ENCODE peak calls at places on chromosomes 1 and 21, in five cellular contexts. One of them, this sample, is unnamed. For H3K9me3, the result is how much of the 10 kb centered on the place peaks cover.

GRCh38 chr1:177163844-177164379 is 600 bp downstream of the ASTN1 start:
- DNase-seq in psoas muscle: no peak
- DNase-seq in A549: no peak
- DNase-seq in heart left ventricle: no peak
- DNase-seq in Peyer's patch: no peak
- DNase-seq in this sample: no peak

GRCh38 chr1:45205910-45206721 is at the start of gene ZSWIM5:
- DNase-seq in psoas muscle: peak
- DNase-seq in A549: peak
- DNase-seq in heart left ventricle: peak
- DNase-seq in Peyer's patch: peak
- DNase-seq in this sample: peak

GRCh38 chr1:9300623-9301022 is 7.9 kb downstream of the SPSB1 start:
- DNase-seq in psoas muscle: peak
- DNase-seq in A549: no peak
- DNase-seq in heart left ventricle: no peak
- DNase-seq in Peyer's patch: no peak
- DNase-seq in this sample: no peak

GRCh38 chr1:26164036-26164927 is 4.5 kb downstream of the C1orf232 start:
- DNase-seq in psoas muscle: peak
- DNase-seq in A549: peak
- DNase-seq in heart left ventricle: peak
- DNase-seq in Peyer's patch: no peak
- DNase-seq in this sample: peak

GRCh38 chr1:229111703-229112319 is 159.1 kb upstream of the RAB4A start:
- DNase-seq in psoas muscle: no peak
- DNase-seq in A549: no peak
- DNase-seq in heart left ventricle: no peak
- DNase-seq in Peyer's patch: no peak
- DNase-seq in this sample: no peak

GRCh38 chr1:107061886-107062285 is 5.4 kb downstream of the PRMT6 start:
- DNase-seq in psoas muscle: no peak
- DNase-seq in A549: no peak
- DNase-seq in heart left ventricle: no peak
- DNase-seq in Peyer's patch: no peak
- DNase-seq in this sample: no peak

GRCh38 chr1:212450331-212450881 is 17.7 kb downstream of the NENF start:
- DNase-seq in psoas muscle: peak
- DNase-seq in A549: no peak
- DNase-seq in heart left ventricle: peak
- DNase-seq in Peyer's patch: no peak
- DNase-seq in this sample: no peak

GRCh38 chr1:234515411-234515810 is 36.4 kb upstream of the TARBP1 start:
- DNase-seq in psoas muscle: no peak
- DNase-seq in A549: peak
- DNase-seq in heart left ventricle: no peak
- DNase-seq in Peyer's patch: no peak
- DNase-seq in this sample: no peak

GRCh38 chr1:1687846-1688245 is 4.7 kb downstream of the SLC35E2B start:
- DNase-seq in psoas muscle: peak
- DNase-seq in A549: no peak
- DNase-seq in heart left ventricle: peak
- DNase-seq in Peyer's patch: no peak
- DNase-seq in this sample: no peak

DNA sequence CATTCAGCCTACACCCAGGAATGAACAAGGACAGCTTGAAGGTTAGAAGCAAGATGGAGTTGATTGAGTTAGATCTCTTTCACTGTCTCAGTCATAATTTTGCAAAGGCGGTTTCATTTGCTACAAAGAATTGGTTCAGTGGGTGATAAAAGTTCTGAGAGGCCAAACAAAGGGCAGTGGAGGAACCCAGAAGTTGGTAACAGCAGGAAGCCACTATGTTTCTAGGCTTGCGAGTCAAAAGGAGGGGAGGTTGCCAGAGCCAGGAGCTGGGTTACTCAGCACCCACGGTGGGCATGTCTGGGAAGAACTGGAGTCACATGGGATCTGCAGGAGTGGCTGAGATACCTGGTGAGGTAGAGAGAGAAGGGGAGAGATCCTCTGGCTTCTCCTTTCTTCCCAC is 64.2 kb upstream of the MRPS6 start:
- DNase-seq in psoas muscle: no peak
- DNase-seq in A549: no peak
- DNase-seq in heart left ventricle: no peak
- DNase-seq in Peyer's patch: no peak
- DNase-seq in this sample: no peak
- H3K9me3 ChIP-seq in psoas muscle: under half
- H3K9me3 ChIP-seq in A549: under half
- H3K9me3 ChIP-seq in heart left ventricle: under half
- H3K9me3 ChIP-seq in Peyer's patch: under half
- H3K9me3 ChIP-seq in this sample: under half

DNA sequence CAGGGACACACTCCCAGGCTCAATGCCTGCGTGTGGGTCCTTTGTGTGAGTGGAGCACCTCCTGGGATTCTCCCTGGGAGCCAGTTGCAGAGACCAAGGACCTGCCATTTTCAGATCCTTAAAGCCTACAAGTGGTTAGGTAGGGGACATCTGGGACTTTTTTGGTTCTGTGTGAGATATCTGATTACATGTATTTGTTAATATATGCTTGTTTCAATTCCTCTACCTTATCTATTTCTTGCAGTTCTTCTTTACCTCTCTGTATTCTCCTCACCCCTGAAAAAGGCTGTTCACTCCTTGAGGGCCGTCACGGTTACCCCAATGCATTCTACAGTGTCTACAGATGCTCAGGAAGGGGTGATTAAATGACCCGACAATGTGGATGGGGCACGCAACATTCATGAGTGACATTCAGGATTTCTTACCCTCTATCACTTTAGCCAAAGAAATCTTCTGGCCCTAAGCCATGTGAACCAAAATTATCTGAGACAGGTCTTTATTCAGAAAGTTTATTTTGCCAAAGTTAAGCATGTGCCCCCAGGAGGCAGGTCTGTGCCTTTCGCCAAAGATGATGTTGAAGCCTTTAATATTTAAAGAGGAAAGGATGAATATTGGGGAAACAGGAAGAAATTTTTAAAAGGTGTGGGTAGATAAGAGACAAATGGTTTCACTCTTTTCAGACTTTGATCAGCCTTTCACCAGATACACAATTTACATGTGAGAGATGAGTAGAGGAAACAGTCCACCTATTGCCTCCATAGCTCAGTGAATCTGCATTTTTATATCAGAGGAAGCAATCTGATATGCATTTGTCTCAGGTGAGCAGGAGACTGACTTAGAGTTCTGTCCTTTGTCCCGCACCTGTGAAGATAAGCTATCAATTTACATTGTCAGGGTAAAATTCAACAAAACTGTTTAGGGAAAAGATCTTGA is 44.6 kb upstream of the MPZL1 start:
- DNase-seq in psoas muscle: no peak
- DNase-seq in A549: no peak
- DNase-seq in heart left ventricle: no peak
- DNase-seq in Peyer's patch: no peak
- DNase-seq in this sample: no peak
- H3K27ac ChIP-seq in psoas muscle: peak
- H3K27ac ChIP-seq in A549: no peak
- H3K27ac ChIP-seq in heart left ventricle: peak
- H3K27ac ChIP-seq in Peyer's patch: no peak
- H3K27ac ChIP-seq in this sample: peak

GRCh38 chr1:186900539-186901237 is 71.9 kb downstream of the PLA2G4A start:
- DNase-seq in psoas muscle: no peak
- DNase-seq in A549: no peak
- DNase-seq in heart left ventricle: no peak
- DNase-seq in Peyer's patch: no peak
- DNase-seq in this sample: no peak
- H3K9me3 ChIP-seq in psoas muscle: under half
- H3K9me3 ChIP-seq in A549: under half
- H3K9me3 ChIP-seq in heart left ventricle: under half
- H3K9me3 ChIP-seq in Peyer's patch: under half
- H3K9me3 ChIP-seq in this sample: under half

GRCh38 chr1:7988576-7988975 is 27.1 kb downstream of the PARK7 start:
- DNase-seq in psoas muscle: no peak
- DNase-seq in A549: no peak
- DNase-seq in heart left ventricle: no peak
- DNase-seq in Peyer's patch: no peak
- DNase-seq in this sample: no peak
- H3K27ac ChIP-seq in psoas muscle: no peak
- H3K27ac ChIP-seq in A549: peak
- H3K27ac ChIP-seq in heart left ventricle: no peak
- H3K27ac ChIP-seq in Peyer's patch: no peak
- H3K27ac ChIP-seq in this sample: peak

DNA sequence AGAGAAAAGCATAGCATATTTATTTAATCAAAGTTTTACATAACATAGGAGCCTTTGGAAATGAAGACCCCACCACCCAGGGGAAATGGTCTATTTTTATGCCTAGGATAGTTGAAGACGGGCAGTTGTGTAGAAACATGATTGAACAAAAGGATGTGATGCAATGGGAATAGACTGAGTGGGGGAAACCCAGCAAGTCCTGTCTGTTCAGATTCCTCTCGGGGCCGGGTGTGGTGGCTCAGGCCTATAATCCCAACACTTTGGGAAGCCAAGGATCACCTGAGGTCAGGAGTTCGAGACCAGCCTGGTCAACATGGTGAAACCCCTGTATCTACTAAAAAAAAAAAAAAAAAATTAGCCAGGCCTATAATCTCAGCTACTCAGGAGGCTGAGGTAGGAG is 298.3 kb downstream of the MATN1 start:
- DNase-seq in psoas muscle: no peak
- DNase-seq in A549: no peak
- DNase-seq in heart left ventricle: no peak
- DNase-seq in Peyer's patch: no peak
- DNase-seq in this sample: no peak
- H3K9me3 ChIP-seq in psoas muscle: under half
- H3K9me3 ChIP-seq in A549: under half
- H3K9me3 ChIP-seq in heart left ventricle: under half
- H3K9me3 ChIP-seq in Peyer's patch: under half
- H3K9me3 ChIP-seq in this sample: under half

DNA sequence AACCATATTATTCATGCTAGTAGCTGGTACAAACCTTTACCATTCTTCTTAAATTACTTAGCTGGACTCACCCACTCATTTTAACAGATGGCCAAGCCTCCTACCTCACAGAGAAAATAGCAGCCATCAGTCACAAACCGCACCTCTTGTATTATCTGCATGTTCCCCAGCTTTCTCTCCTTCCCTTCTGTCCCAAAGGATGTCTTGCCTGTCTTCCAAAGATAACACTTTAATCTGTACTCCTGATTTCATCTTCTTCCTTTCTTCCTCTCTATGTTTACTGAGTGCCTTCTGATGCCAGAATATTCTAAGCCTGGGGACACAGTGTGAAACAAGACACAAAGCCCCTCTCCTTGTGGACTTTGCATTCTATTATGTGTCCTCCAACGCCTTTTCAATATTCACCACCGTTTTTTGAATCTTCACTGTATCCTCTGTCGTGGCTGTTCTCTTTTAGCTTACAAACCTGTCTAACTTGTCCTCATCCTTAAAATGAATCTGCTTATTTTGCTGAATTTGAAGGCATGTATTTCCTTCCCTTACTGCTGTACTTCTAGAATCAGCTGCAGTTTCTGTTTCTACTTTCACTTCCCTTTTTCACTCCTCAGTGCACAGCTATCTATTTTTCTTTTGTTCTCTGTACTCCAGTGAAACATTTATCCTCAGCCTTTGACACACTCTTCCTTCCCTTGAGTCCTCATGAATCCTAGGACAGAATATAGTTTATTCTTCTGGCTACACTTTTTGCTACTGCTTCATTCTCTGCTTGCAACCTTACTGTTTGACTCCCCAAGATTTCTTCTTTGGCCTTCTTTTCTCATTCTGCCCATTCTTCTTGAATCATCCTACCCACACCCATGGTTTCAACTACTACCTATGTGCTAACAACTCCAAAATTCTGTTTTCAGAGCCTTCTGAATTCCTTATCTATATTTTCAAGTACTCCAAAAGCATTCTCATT is 216.9 kb upstream of the SAMSN1 start:
- DNase-seq in psoas muscle: no peak
- DNase-seq in A549: no peak
- DNase-seq in heart left ventricle: no peak
- DNase-seq in Peyer's patch: no peak
- DNase-seq in this sample: no peak
- H3K27ac ChIP-seq in psoas muscle: no peak
- H3K27ac ChIP-seq in A549: no peak
- H3K27ac ChIP-seq in heart left ventricle: peak
- H3K27ac ChIP-seq in Peyer's patch: peak
- H3K27ac ChIP-seq in this sample: no peak

GRCh38 chr21:9739240-9739639 is 782.1 kb upstream of the TPTE start:
- DNase-seq in psoas muscle: no peak
- DNase-seq in A549: no peak
- DNase-seq in heart left ventricle: no peak
- DNase-seq in Peyer's patch: no peak
- DNase-seq in this sample: no peak
- H3K9me3 ChIP-seq in psoas muscle: under half
- H3K9me3 ChIP-seq in A549: under half
- H3K9me3 ChIP-seq in heart left ventricle: under half
- H3K9me3 ChIP-seq in Peyer's patch: under half
- H3K9me3 ChIP-seq in this sample: under half

This sample was measured in cardiac muscle cell.